ENCODE peak calls at places on chromosome 3, in four cellular contexts. E is AG04450; U is Calu3; K is CD8-positive, alpha-beta memory T cell. N is an unnamed sample.

GRCh38 chr3:104132566-104132997 is 1234.1 kb upstream of the ALCAM start:
- DNase-seq in E (no peak), U (no peak), K (no peak), N (no peak)

GRCh38 chr3:13065727-13066126 is 7.5 kb downstream of the IQSEC1 start:
- DNase-seq in E (no peak), U (no peak), K (no peak), N (no peak)

GRCh38 chr3:5298453-5298852 is 110.9 kb downstream of the EDEM1 start:
- DNase-seq in E (no peak), U (no peak), K (no peak), N (no peak)

GRCh38 chr3:176930942-176931341 is 266.3 kb downstream of the TBL1XR1 start:
- DNase-seq in E (no peak), U (no peak), K (no peak), N (no peak)

GRCh38 chr3:52521881-52522650 is 11.6 kb downstream of the NT5DC2 start:
- DNase-seq in E (no peak), U (no peak), K (no peak), N (no peak)

GRCh38 chr3:35322070-35322469 is 317.3 kb upstream of the ARPP21 start:
- DNase-seq in E (no peak), U (peak), K (no peak), N (no peak)

GRCh38 chr3:11310258-11310657 is 38.1 kb downstream of the ATG7 start:
- DNase-seq in E (no peak), U (no peak), K (no peak), N (no peak)

GRCh38 chr3:128698211-128699011 is 27.6 kb upstream of the RAB7A start:
- DNase-seq in E (no peak), U (peak), K (no peak), N (no peak)

GRCh38 chr3:23620044-23620443 is 185.7 kb upstream of the UBE2E1 start:
- DNase-seq in E (no peak), U (no peak), K (no peak), N (no peak)

GRCh38 chr3:160924776-160925175 is 168.7 kb downstream of the PPM1L start:
- DNase-seq in E (no peak), U (no peak), K (no peak), N (no peak)

GRCh38 chr3:157832588-157832987 is 273.6 kb downstream of the SHOX2 start:
- DNase-seq in E (no peak), U (no peak), K (no peak), N (no peak)

GRCh38 chr3:17515445-17516227 is 226.8 kb downstream of the TBC1D5 start:
- DNase-seq in E (no peak), U (no peak), K (no peak), N (no peak)

GRCh38 chr3:114887806-114888205 is 259.3 kb downstream of the ZBTB20 start:
- DNase-seq in E (no peak), U (no peak), K (no peak), N (no peak)

GRCh38 chr3:114380233-114380645 is 86.4 kb downstream of the TIGIT start:
- DNase-seq in E (peak), U (peak), K (no peak), N (no peak)

GRCh38 chr3:139439278-139439677 is 37.0 kb downstream of the RBP2 start:
- DNase-seq in E (no peak), U (no peak), K (no peak), N (no peak)

GRCh38 chr3:188152660-188153497 is 1.1 kb upstream of the LPP start:
- DNase-seq in E (peak), U (peak), K (no peak), N (no peak)

GRCh38 chr3:14520967-14521366 is 19.2 kb downstream of the GRIP2 start:
- DNase-seq in E (no peak), U (no peak), K (no peak), N (no peak)

GRCh38 chr3:18046131-18046530 is 303.7 kb upstream of the TBC1D5 start:
- DNase-seq in E (no peak), U (no peak), K (no peak), N (no peak)

GRCh38 chr3:11514191-11514770 is 129.4 kb downstream of the VGLL4 start:
- DNase-seq in E (no peak), U (no peak), K (no peak), N (no peak)

GRCh38 chr3:49721165-49721860 is 1.8 kb upstream of the AMIGO3 start:
- DNase-seq in E (no peak), U (no peak), K (no peak), N (no peak)